ENCODE peak calls at places on chromosomes 16 and 17, in six cellular contexts. P is MM.1S, M is GM23338, C is GM23248, L is neural progenitor cell, U is SK-N-SH. K is an unnamed sample. For H3F3A, the result is how much of the 10 kb centered on the place peaks cover.

GRCh38 chr16:19292186-19292585 is 6.7 kb downstream of the CLEC19A start:
- DNase-seq in L (peak), U (no peak), P (no peak), M (peak), C (no peak), K (no peak)

GRCh38 chr16:89565256-89565505 is 4.7 kb downstream of the RPL13 start:
- DNase-seq in L (no peak), P (peak), M (peak), C (no peak), U (peak), K (peak)

GRCh38 chr16:49635009-49635350 is 220.9 kb downstream of the ZNF423 start:
- DNase-seq in L (no peak), U (no peak), C (no peak), M (no peak), P (no peak), K (no peak)

GRCh38 chr17:11296994-11297393 is 56.0 kb downstream of the SHISA6 start:
- DNase-seq in C (no peak), L (peak), M (no peak), U (peak), P (no peak), K (peak)

GRCh38 chr17:56960596-56961538 is at the start of gene COIL:
- DNase-seq in C (peak), P (peak), L (peak), U (peak), M (peak), K (peak)

GRCh38 chr17:61411944-61412859 is 12.6 kb downstream of the TBX2 start:
- DNase-seq in P (peak), C (peak), M (peak), U (peak), L (peak), K (peak)

GRCh38 chr16:22163806-22164205 is 1.5 kb downstream of the SDR42E2 start:
- DNase-seq in L (no peak), P (no peak), U (no peak), C (no peak), M (no peak), K (no peak)

GRCh38 chr16:14181371-14182050 is 110.4 kb downstream of the MRTFB start:
- DNase-seq in M (no peak), P (no peak), L (no peak), C (peak), U (no peak), K (peak)

GRCh38 chr17:7854851-7855642 is at the start of gene TMEM88:
- DNase-seq in C (peak), P (no peak), L (peak), M (peak), U (no peak), K (no peak)

GRCh38 chr17:17401271-17401781 is 75.5 kb upstream of the MED9 start:
- DNase-seq in M (peak), P (no peak), U (no peak), L (peak), C (peak), K (peak)

GRCh38 chr17:63116967-63117366 is 150.9 kb downstream of the TANC2 start:
- DNase-seq in M (peak), P (no peak), L (peak), C (peak), U (peak), K (no peak)

GRCh38 chr17:14417336-14417735 is 116.5 kb downstream of the HS3ST3B1 start:
- DNase-seq in M (no peak), L (no peak), U (no peak), C (no peak), P (no peak), K (no peak)

GRCh38 chr17:74431568-74432483 is at the start of gene GPRC5C:
- DNase-seq in M (peak), P (no peak), U (peak), L (peak), C (peak), K (peak)

GRCh38 chr17:838486-838885 is 56.3 kb downstream of the MRM3 start:
- DNase-seq in C (peak), M (no peak), P (no peak), U (no peak), L (no peak), K (no peak)

GRCh38 chr16:31873556-31874353 is at the start of gene ZNF267:
- DNase-seq in P (peak), C (peak), U (peak), L (peak), M (peak), K (peak)

GRCh38 chr17:68868708-68869107 is 86.5 kb downstream of the ABCA8 start:
- DNase-seq in L (no peak), C (no peak), M (no peak), P (no peak), U (no peak), K (peak)

GRCh38 chr16:11498683-11499082 is 88.0 kb downstream of the LITAF start:
- DNase-seq in L (no peak), C (no peak), P (no peak), M (peak), U (no peak), K (no peak)

GRCh38 chr16:25481636-25482035 is 210.1 kb upstream of the HS3ST4 start:
- DNase-seq in C (no peak), P (no peak), U (no peak), M (peak), L (no peak), K (peak)

GRCh38 chr17:81282876-81283275 is 12.2 kb downstream of the SLC38A10 start:
- DNase-seq in U (no peak), M (no peak), P (no peak), L (no peak), C (no peak), K (no peak)

GRCh38 chr16:85947511-85948509 is 48.8 kb downstream of the IRF8 start:
- DNase-seq in C (no peak), M (no peak), U (no peak), L (no peak), P (peak), K (no peak)

GRCh38 chr17:50275279-50275678 is 1.0 kb downstream of the TMEM92 start:
- DNase-seq in C (no peak), M (no peak), U (no peak), L (no peak), P (no peak), K (no peak)

DNA sequence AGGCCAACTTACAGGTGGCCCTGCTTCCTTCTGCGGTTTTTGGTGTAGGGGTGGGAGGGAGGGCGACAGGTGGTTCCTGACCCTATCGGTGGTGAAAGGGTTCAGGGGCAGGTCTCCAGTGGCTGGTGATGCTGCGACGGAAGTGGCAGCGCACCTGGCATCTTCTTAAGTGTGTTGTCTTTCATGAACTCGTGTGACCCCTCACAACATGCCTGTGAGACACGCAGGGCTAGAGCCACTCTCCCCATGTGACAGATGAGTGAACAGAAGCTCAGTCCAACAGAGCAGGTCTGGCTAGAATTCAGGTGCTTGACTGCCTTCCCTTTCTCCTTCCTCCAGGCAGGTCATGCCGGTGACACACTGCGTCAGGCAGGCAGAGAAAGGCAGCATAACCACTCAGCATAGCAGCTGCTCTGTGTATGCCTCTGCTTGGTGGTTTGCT is 8.0 kb downstream of the TNFAIP1 start:
- DNase-seq in L (no peak), C (no peak), P (peak), M (no peak), U (no peak), K (no peak)
- TF ChIP-seq EZH2phosphoT487 in L (no peak), C (no peak), P (no peak), M (no peak), U (no peak), K (no peak)

DNA sequence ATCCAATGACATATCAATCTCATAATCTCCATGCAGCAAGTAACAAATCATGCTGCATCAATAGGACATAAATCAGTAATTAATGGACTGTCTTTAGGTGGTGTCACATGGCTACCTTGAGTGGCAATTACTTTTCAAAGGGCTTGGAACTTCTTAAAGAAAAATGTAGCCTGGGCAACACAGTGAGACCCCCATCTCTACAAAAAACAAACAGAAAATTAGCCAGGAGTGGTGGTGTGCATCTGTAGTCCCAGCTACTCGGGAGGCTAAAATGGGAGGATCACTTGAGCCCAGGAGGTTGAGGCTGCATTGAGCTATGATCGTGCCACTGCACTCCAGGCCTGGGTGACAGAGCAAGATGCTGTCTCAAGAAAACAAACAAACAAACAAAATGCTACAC is 23.6 kb upstream of the ERN1 start:
- DNase-seq in U (no peak), L (no peak), P (no peak), C (no peak), M (no peak), K (no peak)
- H3K4me2 ChIP-seq in U (no peak), L (no peak), P (no peak), C (no peak), M (no peak), K (no peak)

DNA sequence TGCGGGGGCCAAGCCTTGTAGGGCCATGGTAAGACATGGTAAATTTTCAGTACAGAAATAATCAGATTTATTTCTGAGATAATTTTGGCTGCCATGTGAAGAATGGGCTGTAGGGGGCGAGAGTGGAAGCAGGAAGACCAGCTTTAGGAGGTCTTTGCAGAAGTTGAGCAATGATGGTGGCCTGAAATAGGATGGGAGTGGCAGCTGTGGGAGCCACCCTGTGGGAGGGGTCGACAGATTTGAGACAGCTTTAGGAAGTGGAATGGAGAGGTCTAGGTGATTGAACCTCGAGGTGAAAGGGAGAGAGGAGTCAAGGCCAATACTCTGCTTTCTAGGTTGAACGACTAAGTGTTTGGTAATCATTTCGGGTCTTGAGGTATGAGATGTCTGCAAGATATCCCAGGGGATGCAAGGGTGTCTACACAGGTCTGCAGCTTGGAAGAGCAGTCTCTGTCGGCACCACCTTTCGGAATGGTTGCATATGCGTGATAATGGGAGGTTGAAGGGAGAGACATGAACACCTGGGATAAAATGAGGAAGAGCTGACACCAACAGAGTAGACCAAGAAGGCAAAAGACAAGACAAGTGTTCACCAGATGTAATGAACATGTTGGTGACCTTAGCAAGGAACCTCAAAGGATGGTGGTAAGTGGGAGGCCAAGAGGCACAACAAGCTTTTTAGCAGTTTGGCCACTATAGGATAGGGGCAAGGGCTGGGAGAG is 4.2 kb upstream of the ATXN7L3 start:
- DNase-seq in U (peak), P (peak), L (peak), M (peak), C (peak), K (peak)
- H3F3A ChIP-seq in U (under half), P (half or more), L (under half), M (under half), C (half or more), K (under half)

DNA sequence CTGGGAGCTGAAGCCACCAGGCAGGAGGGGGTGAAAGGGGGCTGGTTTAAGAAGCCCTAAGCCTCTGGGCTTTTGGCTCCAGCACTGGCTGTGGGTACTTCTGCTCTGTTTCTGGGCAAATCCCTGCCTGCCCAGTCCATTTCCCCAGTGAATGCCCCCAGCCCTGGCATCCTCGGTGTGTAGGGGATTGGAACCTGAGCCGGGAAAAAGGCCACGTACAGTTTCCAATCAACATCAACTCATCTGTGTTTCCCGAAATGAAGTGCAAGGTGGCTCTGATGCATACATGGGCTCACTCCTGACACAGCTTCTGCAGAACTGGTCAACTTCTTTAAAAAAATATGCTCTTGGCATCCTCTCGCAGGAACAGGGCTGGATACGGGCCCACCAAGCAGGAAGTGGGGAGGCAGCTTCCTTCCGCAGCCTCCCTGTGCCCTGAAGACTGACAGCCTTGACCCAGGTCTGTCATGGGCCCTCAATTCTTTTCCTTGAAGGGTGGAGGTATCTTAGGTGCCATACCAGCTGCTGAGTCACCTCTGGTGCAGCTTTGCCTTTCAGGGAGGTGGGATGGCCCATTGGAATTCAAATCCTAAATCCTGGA is 73.3 kb downstream of the N4BP1 start:
- DNase-seq in L (no peak), P (no peak), C (peak), U (no peak), M (no peak), K (no peak)
- TF ChIP-seq EZH2phosphoT487 in L (no peak), P (no peak), C (no peak), U (no peak), M (no peak), K (no peak)

GRCh38 chr16:87882436-87883019 is 13.2 kb upstream of the SLC7A5 start:
- DNase-seq in M (no peak), U (no peak), P (no peak), C (no peak), L (no peak), K (no peak)

GRCh38 chr16:87878704-87879103 is 9.4 kb upstream of the SLC7A5 start:
- DNase-seq in C (no peak), L (no peak), P (no peak), M (no peak), U (no peak), K (no peak)

GRCh38 chr16:87877942-87878507 is 8.7 kb upstream of the SLC7A5 start:
- DNase-seq in C (peak), L (no peak), U (no peak), M (no peak), P (no peak), K (no peak)

GRCh38 chr16:87881327-87882200 is 12.3 kb upstream of the SLC7A5 start:
- DNase-seq in L (no peak), P (no peak), C (no peak), M (no peak), U (no peak), K (no peak)

GRCh38 chr16:87880117-87880696 is 10.9 kb upstream of the SLC7A5 start:
- DNase-seq in U (no peak), P (no peak), M (no peak), C (no peak), L (no peak), K (no peak)
- H3K4me2 ChIP-seq in U (no peak), P (no peak), M (no peak), C (no peak), L (no peak), K (no peak)

GRCh38 chr17:44209786-44210341 is 9.6 kb downstream of the UBTF start:
- DNase-seq in P (no peak), C (peak), L (no peak), U (no peak), M (no peak), K (peak)

GRCh38 chr17:44213403-44214229 is 5.9 kb downstream of the UBTF start:
- DNase-seq in C (no peak), L (no peak), M (no peak), U (no peak), P (no peak), K (no peak)

GRCh38 chr17:44210342-44211192 is 8.9 kb downstream of the UBTF start:
- DNase-seq in P (peak), U (peak), L (peak), C (peak), M (peak), K (peak)

GRCh38 chr17:44212507-44213402 is 6.7 kb downstream of the UBTF start:
- DNase-seq in L (no peak), P (no peak), M (no peak), U (no peak), C (no peak), K (no peak)

DNA sequence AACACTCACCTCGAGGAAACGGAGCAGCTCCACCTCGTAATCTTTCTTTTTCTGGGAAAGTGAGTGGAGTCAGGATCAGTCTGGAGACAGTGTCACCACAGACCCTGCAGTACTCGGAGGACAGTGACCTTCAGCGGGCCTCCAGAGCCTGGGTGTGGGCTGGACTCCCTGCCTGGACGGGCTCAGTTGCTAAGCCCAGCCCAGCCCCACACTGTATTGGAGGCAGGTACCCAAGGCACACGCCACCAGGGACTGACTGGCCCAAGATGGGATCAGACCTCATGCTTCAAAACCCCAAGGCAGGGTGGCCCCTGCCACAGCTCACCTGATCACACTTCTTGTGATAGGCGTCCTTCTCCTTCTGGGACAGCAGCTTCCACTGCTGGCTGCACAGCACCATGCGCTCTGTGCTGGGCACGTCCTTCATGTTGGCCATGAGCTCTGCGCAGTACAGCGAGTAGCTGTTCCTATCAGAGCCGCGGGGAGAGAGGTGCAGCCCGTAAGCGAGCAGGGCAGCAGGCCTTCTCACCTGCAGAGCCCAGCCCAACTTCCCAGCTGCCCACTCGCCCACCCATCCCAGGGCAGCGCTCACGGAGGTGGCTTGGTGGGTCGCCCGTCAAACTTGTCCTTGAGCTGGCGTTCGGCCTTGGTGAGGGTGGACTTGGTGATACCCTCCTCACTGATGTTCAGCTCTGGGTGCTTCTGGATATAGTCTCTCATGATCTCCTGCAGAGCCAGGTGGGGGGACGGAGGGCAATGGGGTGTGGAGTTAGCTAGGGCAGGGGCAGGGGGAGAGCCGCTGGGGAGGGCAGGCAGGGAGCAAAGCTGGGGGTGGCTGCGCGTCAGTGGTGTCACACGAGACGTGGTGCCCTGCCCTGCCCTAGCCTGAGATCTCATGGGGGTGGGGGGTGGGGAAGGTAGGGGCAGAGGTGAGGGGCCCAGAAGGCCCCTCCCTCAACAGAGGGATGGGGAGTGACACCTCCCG is 7.9 kb downstream of the UBTF start:
- DNase-seq in M (no peak), P (no peak), U (no peak), L (no peak), C (no peak), K (no peak)
- H3F3A ChIP-seq in M (under half), P (under half), U (under half), L (under half), C (under half), K (under half)

GRCh38 chr17:42347198-42347597 is 41.0 kb downstream of the STAT3 start:
- DNase-seq in C (peak), P (no peak), U (peak), M (no peak), L (no peak), K (no peak)
- TF ChIP-seq EZH2phosphoT487 in C (no peak), P (no peak), U (no peak), M (no peak), L (no peak), K (no peak)

GRCh38 chr16:75222271-75222783 is 3.5 kb downstream of the CTRB1 start:
- DNase-seq in C (peak), M (peak), P (no peak), L (no peak), U (no peak), K (no peak)
- H3K4me2 ChIP-seq in C (no peak), M (no peak), P (no peak), L (no peak), U (no peak), K (no peak)

DNA sequence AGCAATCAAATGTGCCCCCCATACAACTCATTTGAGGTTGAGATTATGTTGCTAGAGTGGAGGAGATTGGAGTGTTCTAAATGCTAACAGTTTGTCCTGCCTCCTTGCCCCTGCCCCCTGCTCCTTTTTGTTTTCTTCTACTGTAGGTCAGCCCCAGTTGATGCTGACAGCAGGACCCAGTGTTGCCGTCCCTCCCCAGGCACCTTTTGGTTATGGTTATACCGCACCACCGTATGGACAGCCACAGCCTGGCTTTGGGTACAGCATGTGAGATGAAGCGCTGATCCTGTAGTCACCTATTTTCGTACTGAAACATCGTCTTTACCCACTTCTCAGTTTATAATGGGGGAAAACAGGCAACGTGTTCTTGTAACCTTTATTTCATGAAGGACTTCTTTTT is 13.6 kb downstream of the PTRH2 start:
- DNase-seq in U (no peak), P (no peak), L (no peak), M (no peak), C (no peak), K (no peak)
- H3F3A ChIP-seq in U (half or more), P (under half), L (under half), M (under half), C (half or more), K (under half)

K was measured in PC-3.